ENCODE peak calls at places on chromosomes 12 and 14, in eight cellular contexts. M, T, L, O, Y, E, Q and B are unnamed samples.

GRCh38 chr14:99808133-99808505 is 14.9 kb downstream of the EML1 start:
- DNase-seq in M (no peak), T (no peak), L (no peak), O (no peak), Y (no peak), E (no peak), Q (no peak), B (no peak)

GRCh38 chr12:9948606-9949286 is 16.6 kb upstream of the CLEC2A start:
- DNase-seq in M (no peak), T (no peak), L (no peak), O (no peak), Y (no peak), E (no peak), Q (no peak), B (no peak)

GRCh38 chr12:13592063-13592942 is 389.1 kb downstream of the GRIN2B start:
- DNase-seq in M (no peak), T (no peak), L (no peak), O (no peak), Y (no peak), E (no peak), Q (no peak), B (no peak)

GRCh38 chr12:86139671-86140070 is 116.5 kb downstream of the MGAT4C start:
- DNase-seq in M (no peak), T (no peak), L (no peak), O (no peak), Y (no peak), E (no peak), Q (no peak), B (no peak)

GRCh38 chr12:112862570-112863137 is 44.1 kb upstream of the OAS1 start:
- DNase-seq in M (no peak), T (no peak), L (no peak), O (no peak), Y (no peak), E (no peak), Q (no peak), B (no peak)

GRCh38 chr12:69397978-69398377 is 38.4 kb downstream of the YEATS4 start:
- DNase-seq in M (no peak), T (no peak), L (no peak), O (no peak), Y (no peak), E (no peak), Q (no peak), B (peak)

GRCh38 chr12:51886021-51886710 is 1.7 kb upstream of the ANKRD33 start:
- DNase-seq in M (no peak), T (no peak), L (no peak), O (peak), Y (no peak), E (peak), Q (no peak), B (peak)

GRCh38 chr14:90405755-90406154 is 8.9 kb downstream of the CALM1 start:
- DNase-seq in M (no peak), T (no peak), L (no peak), O (no peak), Y (no peak), E (no peak), Q (no peak), B (no peak)

GRCh38 chr12:80598004-80598606 is 109.3 kb upstream of the MYF6 start:
- DNase-seq in M (no peak), T (peak), L (no peak), O (peak), Y (no peak), E (no peak), Q (no peak), B (peak)

GRCh38 chr12:10339441-10339840 is 31.8 kb downstream of the KLRD1 start:
- DNase-seq in M (no peak), T (no peak), L (no peak), O (no peak), Y (no peak), E (no peak), Q (no peak), B (peak)

GRCh38 chr14:31449971-31450610 is 7.2 kb downstream of the DTD2 start:
- DNase-seq in M (no peak), T (peak), L (no peak), O (peak), Y (no peak), E (no peak), Q (no peak), B (peak)

GRCh38 chr14:91252901-91253794 is 8.6 kb upstream of the GPR68 start:
- DNase-seq in M (peak), T (peak), L (peak), O (no peak), Y (no peak), E (no peak), Q (no peak), B (no peak)

GRCh38 chr14:35915775-35916174 is 89.6 kb downstream of the BRMS1L start:
- DNase-seq in M (no peak), T (no peak), L (no peak), O (no peak), Y (no peak), E (no peak), Q (no peak), B (no peak)

GRCh38 chr14:25836647-25837046 is 761.2 kb downstream of the NOVA1 start:
- DNase-seq in M (no peak), T (no peak), L (no peak), O (no peak), Y (no peak), E (no peak), Q (no peak), B (no peak)